ENCODE peak calls at places on chromosome 3, in ten cellular contexts. T is sigmoid colon; H is activated CD4-positive, alpha-beta T cell treated with anti-CD3 and anti-CD28 coated beads, Interleukin-2, amount 10 ng/mL, durations not matched to agents 7 days and 5 days; Z is Calu3; L is NCI-H1092 treated with DMSO at 0.1 percent for 48 hours; I is T-helper 1 cell; E is activated naive CD4-positive, alpha-beta T cell treated with Interleukin-2 at 50 U/mL for 16 hours; V is Daoy; O is GM13977; W is naive thymus-derived CD8-positive, alpha-beta T cell. C is an unnamed sample.
A peak's percentile ranks its signal among the peaks of the same experiment; 100 is the strongest.

GRCh38 chr3:10555263-10555662 is 49.9 kb upstream of the ATP2B2 start:
- DNase-seq in T (no peak), H (no peak), Z (no peak), L (no peak), I (no peak), E (no peak), V (no peak), O (no peak), W (no peak), C (peak; percentile 30)

GRCh38 chr3:129855454-129856419 is 37.8 kb downstream of the TMCC1 start:
- DNase-seq in T (no peak), H (no peak), Z (no peak), L (no peak), I (no peak), E (no peak), V (peak; percentile 37), O (no peak), W (no peak), C (no peak)

GRCh38 chr3:175179055-175179454 is 319.9 kb downstream of the NAALADL2 start:
- DNase-seq in T (no peak), H (no peak), Z (no peak), L (peak; percentile 12), I (no peak), E (no peak), V (no peak), O (no peak), W (no peak), C (no peak)

GRCh38 chr3:189276481-189277190 is 104.9 kb downstream of the TPRG1 start:
- DNase-seq in T (no peak), H (no peak), Z (no peak), L (no peak), I (no peak), E (no peak), V (peak; percentile 86), O (no peak), W (no peak), C (no peak)

GRCh38 chr3:197892162-197892561 is 57.8 kb upstream of the RPL35A start:
- DNase-seq in T (no peak), H (no peak), Z (no peak), L (no peak), I (no peak), E (no peak), V (no peak), O (no peak), W (no peak), C (no peak)

GRCh38 chr3:136465296-136465695 is 215.2 kb downstream of the PCCB start:
- DNase-seq in T (no peak), H (no peak), Z (no peak), L (no peak), I (no peak), E (no peak), V (no peak), O (no peak), W (no peak), C (no peak)

GRCh38 chr3:184737641-184738518 is 26.0 kb upstream of the MAGEF1 start:
- DNase-seq in T (no peak), H (no peak), Z (peak; percentile 47), L (no peak), I (no peak), E (no peak), V (peak; percentile 68), O (no peak), W (no peak), C (peak; percentile 51)

GRCh38 chr3:88142094-88142624 is 7.6 kb upstream of the C3orf38 start:
- DNase-seq in T (no peak), H (no peak), Z (no peak), L (no peak), I (no peak), E (no peak), V (no peak), O (no peak), W (no peak), C (no peak)

GRCh38 chr3:45119824-45120614 is 26.2 kb downstream of the CDCP1 start:
- DNase-seq in T (no peak), H (no peak), Z (no peak), L (no peak), I (no peak), E (no peak), V (no peak), O (no peak), W (no peak), C (no peak)

GRCh38 chr3:108190346-108190745 is 31.9 kb downstream of the IFT57 start:
- DNase-seq in T (no peak), H (no peak), Z (no peak), L (no peak), I (no peak), E (no peak), V (no peak), O (no peak), W (no peak), C (no peak)